ENCODE peak calls at places on chromosomes 5 and 9, in eight cellular contexts. One of them, this sample, is unnamed.
A peak's percentile ranks its signal among the peaks of the same experiment; 100 is the strongest.

GRCh38 chr5:77847814-77848290 is 71.7 kb upstream of the TBCA start:
- DNase-seq in CD8-positive, alpha-beta T cell: no peak
- DNase-seq in progenitor cell of endocrine pancreas: no peak
- DNase-seq in PC-3: no peak
- DNase-seq in breast epithelium: no peak
- DNase-seq in adrenal gland: no peak
- DNase-seq in dermis microvascular lymphatic vessel endothelial cell: no peak
- DNase-seq in stimulated activated CD8-positive, alpha-beta memory T cell treated with anti-CD3 and anti-CD28 coated beads, Interleukin-4, amount 100 ng/mL, for 24 hours: no peak
- DNase-seq in this sample: no peak

GRCh38 chr9:134515026-134515821 is 126.4 kb upstream of the COL5A1 start:
- DNase-seq in CD8-positive, alpha-beta T cell: no peak
- DNase-seq in progenitor cell of endocrine pancreas: no peak
- DNase-seq in PC-3: no peak
- DNase-seq in breast epithelium: peak; percentile 58
- DNase-seq in adrenal gland: no peak
- DNase-seq in dermis microvascular lymphatic vessel endothelial cell: no peak
- DNase-seq in stimulated activated CD8-positive, alpha-beta memory T cell treated with anti-CD3 and anti-CD28 coated beads, Interleukin-4, amount 100 ng/mL, for 24 hours: no peak
- DNase-seq in this sample: no peak

GRCh38 chr9:100285080-100285479 is 67.7 kb downstream of the TEX10 start:
- DNase-seq in CD8-positive, alpha-beta T cell: no peak
- DNase-seq in progenitor cell of endocrine pancreas: no peak
- DNase-seq in PC-3: no peak
- DNase-seq in breast epithelium: no peak
- DNase-seq in adrenal gland: no peak
- DNase-seq in dermis microvascular lymphatic vessel endothelial cell: no peak
- DNase-seq in stimulated activated CD8-positive, alpha-beta memory T cell treated with anti-CD3 and anti-CD28 coated beads, Interleukin-4, amount 100 ng/mL, for 24 hours: no peak
- DNase-seq in this sample: no peak

GRCh38 chr5:172554562-172554961 is 86.5 kb upstream of the NEURL1B start:
- DNase-seq in CD8-positive, alpha-beta T cell: no peak
- DNase-seq in progenitor cell of endocrine pancreas: no peak
- DNase-seq in PC-3: no peak
- DNase-seq in breast epithelium: no peak
- DNase-seq in adrenal gland: no peak
- DNase-seq in dermis microvascular lymphatic vessel endothelial cell: no peak
- DNase-seq in stimulated activated CD8-positive, alpha-beta memory T cell treated with anti-CD3 and anti-CD28 coated beads, Interleukin-4, amount 100 ng/mL, for 24 hours: no peak
- DNase-seq in this sample: no peak

GRCh38 chr5:59640411-59640810 is 253.1 kb downstream of the PDE4D start:
- DNase-seq in CD8-positive, alpha-beta T cell: no peak
- DNase-seq in progenitor cell of endocrine pancreas: no peak
- DNase-seq in PC-3: peak; percentile 60
- DNase-seq in breast epithelium: no peak
- DNase-seq in adrenal gland: peak; percentile 10
- DNase-seq in dermis microvascular lymphatic vessel endothelial cell: no peak
- DNase-seq in stimulated activated CD8-positive, alpha-beta memory T cell treated with anti-CD3 and anti-CD28 coated beads, Interleukin-4, amount 100 ng/mL, for 24 hours: no peak
- DNase-seq in this sample: peak; percentile 16

GRCh38 chr5:80360914-80361444 is 41.2 kb downstream of the SPZ1 start:
- DNase-seq in CD8-positive, alpha-beta T cell: no peak
- DNase-seq in progenitor cell of endocrine pancreas: no peak
- DNase-seq in PC-3: no peak
- DNase-seq in breast epithelium: no peak
- DNase-seq in adrenal gland: no peak
- DNase-seq in dermis microvascular lymphatic vessel endothelial cell: no peak
- DNase-seq in stimulated activated CD8-positive, alpha-beta memory T cell treated with anti-CD3 and anti-CD28 coated beads, Interleukin-4, amount 100 ng/mL, for 24 hours: no peak
- DNase-seq in this sample: no peak

GRCh38 chr5:41068169-41068568 is 3.0 kb downstream of the MROH2B start:
- DNase-seq in CD8-positive, alpha-beta T cell: no peak
- DNase-seq in progenitor cell of endocrine pancreas: no peak
- DNase-seq in PC-3: no peak
- DNase-seq in breast epithelium: no peak
- DNase-seq in adrenal gland: no peak
- DNase-seq in dermis microvascular lymphatic vessel endothelial cell: no peak
- DNase-seq in stimulated activated CD8-positive, alpha-beta memory T cell treated with anti-CD3 and anti-CD28 coated beads, Interleukin-4, amount 100 ng/mL, for 24 hours: no peak
- DNase-seq in this sample: no peak

GRCh38 chr5:43416233-43416987 is 4.2 kb upstream of the CCL28 start:
- DNase-seq in CD8-positive, alpha-beta T cell: no peak
- DNase-seq in progenitor cell of endocrine pancreas: no peak
- DNase-seq in PC-3: no peak
- DNase-seq in breast epithelium: no peak
- DNase-seq in adrenal gland: no peak
- DNase-seq in dermis microvascular lymphatic vessel endothelial cell: no peak
- DNase-seq in stimulated activated CD8-positive, alpha-beta memory T cell treated with anti-CD3 and anti-CD28 coated beads, Interleukin-4, amount 100 ng/mL, for 24 hours: no peak
- DNase-seq in this sample: peak; percentile 34

GRCh38 chr9:81741103-81741502 is 51.8 kb upstream of the TLE1 start:
- DNase-seq in CD8-positive, alpha-beta T cell: no peak
- DNase-seq in progenitor cell of endocrine pancreas: no peak
- DNase-seq in PC-3: peak; percentile 58
- DNase-seq in breast epithelium: no peak
- DNase-seq in adrenal gland: no peak
- DNase-seq in dermis microvascular lymphatic vessel endothelial cell: no peak
- DNase-seq in stimulated activated CD8-positive, alpha-beta memory T cell treated with anti-CD3 and anti-CD28 coated beads, Interleukin-4, amount 100 ng/mL, for 24 hours: no peak
- DNase-seq in this sample: no peak

GRCh38 chr5:76291305-76292077 is 111.6 kb upstream of the IQGAP2 start:
- DNase-seq in CD8-positive, alpha-beta T cell: no peak
- DNase-seq in progenitor cell of endocrine pancreas: no peak
- DNase-seq in PC-3: peak; percentile 15
- DNase-seq in breast epithelium: no peak
- DNase-seq in adrenal gland: no peak
- DNase-seq in dermis microvascular lymphatic vessel endothelial cell: no peak
- DNase-seq in stimulated activated CD8-positive, alpha-beta memory T cell treated with anti-CD3 and anti-CD28 coated beads, Interleukin-4, amount 100 ng/mL, for 24 hours: no peak
- DNase-seq in this sample: no peak

GRCh38 chr5:138632900-138633489 is 57.8 kb upstream of the HSPA9 start:
- DNase-seq in CD8-positive, alpha-beta T cell: no peak
- DNase-seq in progenitor cell of endocrine pancreas: no peak
- DNase-seq in PC-3: peak; percentile 34
- DNase-seq in breast epithelium: no peak
- DNase-seq in adrenal gland: peak; percentile 71
- DNase-seq in dermis microvascular lymphatic vessel endothelial cell: peak; percentile 77
- DNase-seq in stimulated activated CD8-positive, alpha-beta memory T cell treated with anti-CD3 and anti-CD28 coated beads, Interleukin-4, amount 100 ng/mL, for 24 hours: no peak
- DNase-seq in this sample: peak; percentile 71

GRCh38 chr5:168712280-168712924 is 133.2 kb upstream of the PANK3 start:
- DNase-seq in CD8-positive, alpha-beta T cell: no peak
- DNase-seq in progenitor cell of endocrine pancreas: no peak
- DNase-seq in PC-3: peak; percentile 90
- DNase-seq in breast epithelium: no peak
- DNase-seq in adrenal gland: no peak
- DNase-seq in dermis microvascular lymphatic vessel endothelial cell: peak; percentile 7
- DNase-seq in stimulated activated CD8-positive, alpha-beta memory T cell treated with anti-CD3 and anti-CD28 coated beads, Interleukin-4, amount 100 ng/mL, for 24 hours: no peak
- DNase-seq in this sample: peak; percentile 51

GRCh38 chr9:3848445-3849114 is 322.8 kb upstream of the RFX3 start:
- DNase-seq in CD8-positive, alpha-beta T cell: no peak
- DNase-seq in progenitor cell of endocrine pancreas: peak; percentile 11
- DNase-seq in PC-3: peak; percentile 43
- DNase-seq in breast epithelium: no peak
- DNase-seq in adrenal gland: no peak
- DNase-seq in dermis microvascular lymphatic vessel endothelial cell: no peak
- DNase-seq in stimulated activated CD8-positive, alpha-beta memory T cell treated with anti-CD3 and anti-CD28 coated beads, Interleukin-4, amount 100 ng/mL, for 24 hours: no peak
- DNase-seq in this sample: peak; percentile 17

GRCh38 chr5:126801992-126802294 is 25.0 kb downstream of the LMNB1 start:
- DNase-seq in CD8-positive, alpha-beta T cell: no peak
- DNase-seq in progenitor cell of endocrine pancreas: no peak
- DNase-seq in PC-3: peak; percentile 40
- DNase-seq in breast epithelium: no peak
- DNase-seq in adrenal gland: no peak
- DNase-seq in dermis microvascular lymphatic vessel endothelial cell: peak; percentile 59
- DNase-seq in stimulated activated CD8-positive, alpha-beta memory T cell treated with anti-CD3 and anti-CD28 coated beads, Interleukin-4, amount 100 ng/mL, for 24 hours: no peak
- DNase-seq in this sample: peak; percentile 21

GRCh38 chr5:178382689-178383276 is 150.2 kb upstream of the PHYKPL start:
- DNase-seq in CD8-positive, alpha-beta T cell: no peak
- DNase-seq in progenitor cell of endocrine pancreas: no peak
- DNase-seq in PC-3: no peak
- DNase-seq in breast epithelium: no peak
- DNase-seq in adrenal gland: no peak
- DNase-seq in dermis microvascular lymphatic vessel endothelial cell: no peak
- DNase-seq in stimulated activated CD8-positive, alpha-beta memory T cell treated with anti-CD3 and anti-CD28 coated beads, Interleukin-4, amount 100 ng/mL, for 24 hours: no peak
- DNase-seq in this sample: peak; percentile 54

GRCh38 chr5:178115835-178116405 is 2.6 kb downstream of the N4BP3 start:
- DNase-seq in CD8-positive, alpha-beta T cell: no peak
- DNase-seq in progenitor cell of endocrine pancreas: no peak
- DNase-seq in PC-3: no peak
- DNase-seq in breast epithelium: no peak
- DNase-seq in adrenal gland: no peak
- DNase-seq in dermis microvascular lymphatic vessel endothelial cell: no peak
- DNase-seq in stimulated activated CD8-positive, alpha-beta memory T cell treated with anti-CD3 and anti-CD28 coated beads, Interleukin-4, amount 100 ng/mL, for 24 hours: no peak
- DNase-seq in this sample: no peak

GRCh38 chr9:74255489-74255984 is 241.6 kb upstream of the RORB start:
- DNase-seq in CD8-positive, alpha-beta T cell: no peak
- DNase-seq in progenitor cell of endocrine pancreas: no peak
- DNase-seq in PC-3: no peak
- DNase-seq in breast epithelium: no peak
- DNase-seq in adrenal gland: no peak
- DNase-seq in dermis microvascular lymphatic vessel endothelial cell: no peak
- DNase-seq in stimulated activated CD8-positive, alpha-beta memory T cell treated with anti-CD3 and anti-CD28 coated beads, Interleukin-4, amount 100 ng/mL, for 24 hours: no peak
- DNase-seq in this sample: no peak

GRCh38 chr5:684771-685216 is 8.4 kb downstream of the TPPP start:
- DNase-seq in CD8-positive, alpha-beta T cell: no peak
- DNase-seq in progenitor cell of endocrine pancreas: no peak
- DNase-seq in PC-3: no peak
- DNase-seq in breast epithelium: peak; percentile 40
- DNase-seq in adrenal gland: no peak
- DNase-seq in dermis microvascular lymphatic vessel endothelial cell: no peak
- DNase-seq in stimulated activated CD8-positive, alpha-beta memory T cell treated with anti-CD3 and anti-CD28 coated beads, Interleukin-4, amount 100 ng/mL, for 24 hours: no peak
- DNase-seq in this sample: no peak

GRCh38 chr9:121876212-121876611 is 216.9 kb downstream of the TTLL11 start:
- DNase-seq in CD8-positive, alpha-beta T cell: no peak
- DNase-seq in progenitor cell of endocrine pancreas: no peak
- DNase-seq in PC-3: no peak
- DNase-seq in breast epithelium: no peak
- DNase-seq in adrenal gland: no peak
- DNase-seq in dermis microvascular lymphatic vessel endothelial cell: no peak
- DNase-seq in stimulated activated CD8-positive, alpha-beta memory T cell treated with anti-CD3 and anti-CD28 coated beads, Interleukin-4, amount 100 ng/mL, for 24 hours: no peak
- DNase-seq in this sample: no peak

GRCh38 chr9:137129089-137129455 is 9.9 kb upstream of the GRIN1 start:
- DNase-seq in CD8-positive, alpha-beta T cell: no peak
- DNase-seq in progenitor cell of endocrine pancreas: no peak
- DNase-seq in PC-3: no peak
- DNase-seq in breast epithelium: no peak
- DNase-seq in adrenal gland: peak; percentile 41
- DNase-seq in dermis microvascular lymphatic vessel endothelial cell: no peak
- DNase-seq in stimulated activated CD8-positive, alpha-beta memory T cell treated with anti-CD3 and anti-CD28 coated beads, Interleukin-4, amount 100 ng/mL, for 24 hours: no peak
- DNase-seq in this sample: no peak

GRCh38 chr9:17318821-17319320 is 184.0 kb downstream of the CNTLN start:
- DNase-seq in CD8-positive, alpha-beta T cell: no peak
- DNase-seq in progenitor cell of endocrine pancreas: no peak
- DNase-seq in PC-3: no peak
- DNase-seq in breast epithelium: no peak
- DNase-seq in adrenal gland: no peak
- DNase-seq in dermis microvascular lymphatic vessel endothelial cell: no peak
- DNase-seq in stimulated activated CD8-positive, alpha-beta memory T cell treated with anti-CD3 and anti-CD28 coated beads, Interleukin-4, amount 100 ng/mL, for 24 hours: no peak
- DNase-seq in this sample: no peak

GRCh38 chr5:115455241-115455640 is 89.3 kb downstream of the FEM1C start:
- DNase-seq in CD8-positive, alpha-beta T cell: no peak
- DNase-seq in progenitor cell of endocrine pancreas: no peak
- DNase-seq in PC-3: peak; percentile 72
- DNase-seq in breast epithelium: no peak
- DNase-seq in adrenal gland: peak; percentile 62
- DNase-seq in dermis microvascular lymphatic vessel endothelial cell: no peak
- DNase-seq in stimulated activated CD8-positive, alpha-beta memory T cell treated with anti-CD3 and anti-CD28 coated beads, Interleukin-4, amount 100 ng/mL, for 24 hours: no peak
- DNase-seq in this sample: peak; percentile 51

GRCh38 chr5:58156977-58157701 is 302.7 kb downstream of the PLK2 start:
- DNase-seq in CD8-positive, alpha-beta T cell: no peak
- DNase-seq in progenitor cell of endocrine pancreas: no peak
- DNase-seq in PC-3: no peak
- DNase-seq in breast epithelium: no peak
- DNase-seq in adrenal gland: no peak
- DNase-seq in dermis microvascular lymphatic vessel endothelial cell: no peak
- DNase-seq in stimulated activated CD8-positive, alpha-beta memory T cell treated with anti-CD3 and anti-CD28 coated beads, Interleukin-4, amount 100 ng/mL, for 24 hours: no peak
- DNase-seq in this sample: peak; percentile 11

GRCh38 chr9:89352874-89353649 is 34.8 kb downstream of the SECISBP2 start:
- DNase-seq in CD8-positive, alpha-beta T cell: no peak
- DNase-seq in progenitor cell of endocrine pancreas: no peak
- DNase-seq in PC-3: no peak
- DNase-seq in breast epithelium: no peak
- DNase-seq in adrenal gland: no peak
- DNase-seq in dermis microvascular lymphatic vessel endothelial cell: no peak
- DNase-seq in stimulated activated CD8-positive, alpha-beta memory T cell treated with anti-CD3 and anti-CD28 coated beads, Interleukin-4, amount 100 ng/mL, for 24 hours: no peak
- DNase-seq in this sample: no peak

GRCh38 chr9:20236676-20237075 is 385.6 kb downstream of the MLLT3 start:
- DNase-seq in CD8-positive, alpha-beta T cell: no peak
- DNase-seq in progenitor cell of endocrine pancreas: peak; percentile 14
- DNase-seq in PC-3: no peak
- DNase-seq in breast epithelium: no peak
- DNase-seq in adrenal gland: no peak
- DNase-seq in dermis microvascular lymphatic vessel endothelial cell: no peak
- DNase-seq in stimulated activated CD8-positive, alpha-beta memory T cell treated with anti-CD3 and anti-CD28 coated beads, Interleukin-4, amount 100 ng/mL, for 24 hours: no peak
- DNase-seq in this sample: peak; percentile 26

GRCh38 chr5:134997015-134997414 is 29.3 kb downstream of the CATSPER3 start:
- DNase-seq in CD8-positive, alpha-beta T cell: no peak
- DNase-seq in progenitor cell of endocrine pancreas: no peak
- DNase-seq in PC-3: no peak
- DNase-seq in breast epithelium: no peak
- DNase-seq in adrenal gland: no peak
- DNase-seq in dermis microvascular lymphatic vessel endothelial cell: no peak
- DNase-seq in stimulated activated CD8-positive, alpha-beta memory T cell treated with anti-CD3 and anti-CD28 coated beads, Interleukin-4, amount 100 ng/mL, for 24 hours: no peak
- DNase-seq in this sample: no peak